ENCODE peak calls at places on chromosomes 7 and 10, in nine cellular contexts. G, F, C, I, J, K, L, S and B are unnamed samples.

GRCh38 chr10:103747193-103747865 is 108.0 kb downstream of the SH3PXD2A start:
- DNase-seq in L (no peak), I (no peak), C (no peak), F (no peak), K (peak; percentile 45), J (no peak), G (no peak), S (no peak), B (no peak)

GRCh38 chr7:28954936-28955335 is 3.2 kb downstream of the TRIL start:
- DNase-seq in K (no peak), C (no peak), J (no peak), L (no peak), F (no peak), S (no peak), I (no peak), G (no peak), B (no peak)

GRCh38 chr10:88810196-88810961 is 7.8 kb downstream of the LIPM start:
- DNase-seq in K (peak; percentile 78), I (peak; percentile 36), G (peak; percentile 51), F (no peak), S (no peak), C (no peak), J (peak; percentile 32), L (peak; percentile 85), B (no peak)

GRCh38 chr10:121135512-121135911 is 284.4 kb downstream of the WDR11 start:
- DNase-seq in C (no peak), J (no peak), S (no peak), I (no peak), F (no peak), L (no peak), G (no peak), K (no peak), B (no peak)

GRCh38 chr7:12635830-12636229 is 51.6 kb upstream of the ARL4A start:
- DNase-seq in L (no peak), C (no peak), J (no peak), I (no peak), G (no peak), F (no peak), S (no peak), K (no peak), B (no peak)

GRCh38 chr7:113784317-113784716 is 134.5 kb downstream of the PPP1R3A start:
- DNase-seq in S (no peak), L (no peak), C (no peak), I (no peak), G (no peak), F (no peak), K (no peak), J (no peak), B (no peak)

GRCh38 chr7:43431020-43431595 is 151.8 kb upstream of the STK17A start:
- DNase-seq in K (peak; percentile 28), J (no peak), G (no peak), I (no peak), C (no peak), L (no peak), S (no peak), F (no peak), B (no peak)

GRCh38 chr10:110914411-110914810 is 4.6 kb downstream of the BBIP1 start:
- DNase-seq in J (no peak), F (no peak), L (no peak), I (no peak), G (no peak), C (no peak), K (peak; percentile 33), S (no peak), B (no peak)

GRCh38 chr7:70774895-70775527 is 356.9 kb upstream of the GALNT17 start:
- DNase-seq in G (no peak), F (no peak), L (no peak), S (no peak), K (no peak), C (no peak), J (no peak), I (no peak), B (no peak)

GRCh38 chr7:70776627-70777101 is 355.3 kb upstream of the GALNT17 start:
- DNase-seq in J (no peak), F (no peak), I (no peak), C (no peak), S (no peak), G (no peak), K (peak; percentile 68), L (no peak), B (no peak)

GRCh38 chr7:70778585-70778984 is 353.4 kb upstream of the GALNT17 start:
- DNase-seq in G (no peak), F (no peak), I (no peak), J (no peak), S (no peak), K (no peak), C (no peak), L (no peak), B (no peak)

GRCh38 chr7:70777251-70777650 is 354.7 kb upstream of the GALNT17 start:
- DNase-seq in G (no peak), J (no peak), C (no peak), I (no peak), K (no peak), F (no peak), L (no peak), S (no peak), B (no peak)

GRCh38 chr7:70775570-70776156 is 356.3 kb upstream of the GALNT17 start:
- DNase-seq in K (peak; percentile 41), G (no peak), I (no peak), L (peak; percentile 4), F (no peak), J (no peak), S (no peak), C (no peak), B (no peak)
- TF ChIP-seq CTCF in K (peak; percentile 24), G (no peak), I (no peak), L (no peak), F (no peak), J (no peak), S (peak; percentile 21), C (no peak), B (peak; percentile 34)

GRCh38 chr7:45580053-45580872 is 6.1 kb downstream of the ADCY1 start:
- DNase-seq in G (no peak), K (no peak), F (no peak), C (no peak), J (no peak), S (no peak), I (peak; percentile 64), L (no peak), B (no peak)
- TF ChIP-seq CTCF in G (no peak), K (peak; percentile 46), F (peak; percentile 34), C (no peak), J (no peak), S (peak; percentile 19), I (peak; percentile 47), L (peak; percentile 34), B (peak; percentile 62)

GRCh38 chr7:102917436-102918353 is 4.9 kb downstream of the LRRC17 start:
- DNase-seq in K (no peak), C (no peak), F (no peak), J (no peak), I (no peak), L (no peak), S (no peak), G (no peak), B (no peak)

GRCh38 chr7:102916881-102917280 is 4.1 kb downstream of the LRRC17 start:
- DNase-seq in S (no peak), G (no peak), C (no peak), J (no peak), I (no peak), F (no peak), L (peak; percentile 68), K (peak; percentile 41), B (no peak)

GRCh38 chr7:102914585-102914984 is 1.8 kb downstream of the LRRC17 start:
- DNase-seq in S (no peak), K (peak; percentile 91), J (peak; percentile 43), C (peak; percentile 81), I (no peak), F (no peak), G (peak; percentile 12), L (peak; percentile 97), B (no peak)

GRCh38 chr7:102918865-102919264 is 6.1 kb downstream of the LRRC17 start:
- DNase-seq in S (no peak), C (no peak), J (no peak), I (no peak), F (no peak), L (peak; percentile 32), G (no peak), K (peak; percentile 36), B (no peak)

GRCh38 chr7:102916426-102916825 is 3.6 kb downstream of the LRRC17 start:
- DNase-seq in I (no peak), J (no peak), F (no peak), S (no peak), G (no peak), C (no peak), K (peak; percentile 92), L (peak; percentile 91), B (no peak)
- TF ChIP-seq CTCF in I (no peak), J (no peak), F (no peak), S (no peak), G (no peak), C (no peak), K (no peak), L (no peak), B (no peak)

GRCh38 chr10:99304027-99304856 is 24.9 kb upstream of the CNNM1 start:
- DNase-seq in F (no peak), S (no peak), C (no peak), J (no peak), I (no peak), L (no peak), K (no peak), G (peak; percentile 61), B (no peak)
- TF ChIP-seq CTCF in F (no peak), S (no peak), C (no peak), J (no peak), I (no peak), L (no peak), K (no peak), G (no peak), B (no peak)

GRCh38 chr7:118870187-118870586 is 645.7 kb downstream of the ANKRD7 start:
- DNase-seq in K (no peak), F (no peak), G (no peak), I (peak; percentile 18), J (no peak), S (no peak), L (no peak), C (no peak), B (no peak)
- TF ChIP-seq CTCF in K (no peak), F (no peak), G (no peak), I (peak; percentile 22), J (no peak), S (no peak), L (peak; percentile 9), C (no peak), B (peak; percentile 58)